ENCODE peak calls at places on chromosomes 7 and 10, in five cellular contexts. G, D, B, E and S are unnamed samples.

GRCh38 chr7:74332373-74333176 is 43.4 kb downstream of the CLIP2 start:
- DNase-seq in G (no peak), D (no peak), B (no peak), E (no peak), S (no peak)

GRCh38 chr7:47488969-47489342 is 93.0 kb downstream of the TNS3 start:
- DNase-seq in G (no peak), D (no peak), B (no peak), E (no peak), S (no peak)

GRCh38 chr7:158033196-158033595 is 554.4 kb downstream of the PTPRN2 start:
- DNase-seq in G (no peak), D (no peak), B (no peak), E (no peak), S (no peak)

GRCh38 chr10:5234106-5234877 is 37.7 kb downstream of the AKR1C4 start:
- DNase-seq in G (no peak), D (no peak), B (no peak), E (peak), S (no peak)

GRCh38 chr10:63247771-63248170 is 114.6 kb downstream of the NRBF2 start:
- DNase-seq in G (no peak), D (no peak), B (no peak), E (no peak), S (no peak)

GRCh38 chr10:24446739-24447138 is 237.8 kb downstream of the KIAA1217 start:
- DNase-seq in G (no peak), D (no peak), B (no peak), E (no peak), S (no peak)

GRCh38 chr7:66957595-66958290 is 36.7 kb downstream of the TMEM248 start:
- DNase-seq in G (no peak), D (no peak), B (no peak), E (no peak), S (peak)

GRCh38 chr10:101716891-101717659 is 22.1 kb upstream of the FBXW4 start:
- DNase-seq in G (peak), D (no peak), B (no peak), E (no peak), S (no peak)

GRCh38 chr10:113905756-113906155 is 51.3 kb downstream of the NHLRC2 start:
- DNase-seq in G (no peak), D (no peak), B (no peak), E (no peak), S (no peak)

GRCh38 chr10:1257226-1257625 is 201.0 kb downstream of the WDR37 start:
- DNase-seq in G (no peak), D (no peak), B (no peak), E (no peak), S (no peak)

GRCh38 chr7:3533040-3533439 is 232.0 kb downstream of the SDK1 start:
- DNase-seq in G (no peak), D (no peak), B (no peak), E (no peak), S (no peak)

GRCh38 chr10:93180402-93181040 is 106.8 kb downstream of the CYP26A1 start:
- DNase-seq in G (no peak), D (no peak), B (no peak), E (peak), S (no peak)

GRCh38 chr10:124010563-124011131 is 82.8 kb downstream of the CHST15 start:
- DNase-seq in G (peak), D (no peak), B (no peak), E (no peak), S (peak)

GRCh38 chr10:87094373-87095240 is at the start of the genes GLUD1 and SHLD2:
- DNase-seq in G (peak), D (peak), B (peak), E (peak), S (peak)

GRCh38 chr7:25677595-25677994 is 449.3 kb upstream of the NPVF start:
- DNase-seq in G (no peak), D (no peak), B (no peak), E (no peak), S (no peak)

GRCh38 chr7:115338016-115338415 is 416.1 kb downstream of the MDFIC start:
- DNase-seq in G (no peak), D (no peak), B (no peak), E (no peak), S (no peak)

DNA sequence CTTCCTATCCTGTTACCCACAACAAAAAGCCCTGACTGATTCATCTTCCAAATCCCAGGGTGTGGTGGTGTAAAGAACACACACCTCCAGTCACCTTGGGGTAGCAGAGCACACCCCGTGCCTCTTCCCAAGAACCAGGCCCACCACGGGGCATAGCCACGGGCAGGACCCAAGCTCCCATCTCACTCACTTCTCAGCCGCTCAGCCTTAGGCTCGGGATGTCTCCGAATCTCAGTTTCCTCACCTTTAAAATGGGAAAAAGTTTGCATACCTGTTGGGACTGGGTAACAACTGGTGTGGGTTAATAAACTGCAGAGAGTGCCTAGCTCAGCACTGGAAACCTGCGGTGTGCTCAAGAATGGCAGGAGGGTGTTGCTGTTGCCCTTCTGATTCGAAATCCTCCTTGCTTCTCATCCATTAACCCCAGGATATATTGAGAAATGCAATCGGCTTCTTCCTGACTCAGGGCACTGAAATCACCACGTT is 138.9 kb downstream of the FGFR2 start:
- DNase-seq in G (no peak), D (no peak), B (no peak), E (no peak), S (no peak)
- TF ChIP-seq CTCF in G (no peak), D (no peak), B (no peak), E (no peak), S (no peak)

GRCh38 chr10:71766717-71767419 is 6.5 kb downstream of the VSIR start:
- DNase-seq in G (no peak), D (no peak), B (no peak), E (peak), S (no peak)
- TF ChIP-seq CTCF in G (no peak), D (no peak), B (no peak), E (no peak), S (no peak)

GRCh38 chr7:122258971-122259370 is 45.6 kb downstream of the FEZF1 start:
- DNase-seq in G (no peak), D (no peak), B (no peak), E (no peak), S (no peak)
- TF ChIP-seq CTCF in G (no peak), D (no peak), B (no peak), E (no peak), S (no peak)

DNA sequence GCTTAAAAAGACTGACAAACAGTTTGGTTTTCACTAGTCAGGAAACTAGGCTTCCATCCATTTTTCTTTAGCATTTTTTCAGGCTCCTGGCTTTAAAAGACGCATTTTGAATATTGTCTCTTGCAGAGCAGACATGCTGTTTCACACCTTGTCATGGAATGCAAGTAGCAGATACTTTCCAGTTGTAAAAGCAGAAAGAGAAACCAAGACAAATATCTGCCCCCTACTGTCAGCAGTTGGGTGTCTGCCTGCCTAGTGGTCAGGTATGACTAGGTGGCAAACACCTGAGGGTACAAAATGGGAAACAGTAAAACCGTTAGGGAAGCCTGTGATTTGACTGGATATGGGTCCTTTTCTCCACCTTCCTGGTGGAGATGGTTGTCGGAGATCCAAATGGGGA is 139.8 kb downstream of the CCDC71L start:
- DNase-seq in G (no peak), D (no peak), B (no peak), E (no peak), S (no peak)
- TF ChIP-seq CTCF in G (peak), D (no peak), B (no peak), E (no peak), S (no peak)

DNA sequence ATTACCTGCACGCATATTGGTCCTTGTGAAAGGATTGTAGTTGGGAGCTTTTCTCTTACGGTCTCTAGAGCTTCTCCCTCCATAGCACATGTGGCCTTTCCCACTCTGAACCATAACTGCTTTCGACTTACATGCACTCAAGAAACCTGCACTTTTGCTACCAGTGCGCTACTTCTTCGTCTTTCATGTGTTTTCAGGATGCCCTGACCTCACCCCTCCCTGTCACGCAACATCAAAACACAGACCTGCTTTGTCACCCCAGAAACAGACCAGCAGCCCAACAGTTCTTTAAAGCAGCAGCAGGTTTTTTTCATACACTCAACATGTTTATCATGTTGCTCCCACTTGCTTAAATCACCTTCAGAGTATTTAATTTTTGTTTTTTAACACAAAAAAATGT is 243.5 kb upstream of the TCF7L2 start:
- DNase-seq in G (peak), D (no peak), B (no peak), E (no peak), S (no peak)
- TF ChIP-seq CTCF in G (no peak), D (no peak), B (no peak), E (no peak), S (no peak)

DNA sequence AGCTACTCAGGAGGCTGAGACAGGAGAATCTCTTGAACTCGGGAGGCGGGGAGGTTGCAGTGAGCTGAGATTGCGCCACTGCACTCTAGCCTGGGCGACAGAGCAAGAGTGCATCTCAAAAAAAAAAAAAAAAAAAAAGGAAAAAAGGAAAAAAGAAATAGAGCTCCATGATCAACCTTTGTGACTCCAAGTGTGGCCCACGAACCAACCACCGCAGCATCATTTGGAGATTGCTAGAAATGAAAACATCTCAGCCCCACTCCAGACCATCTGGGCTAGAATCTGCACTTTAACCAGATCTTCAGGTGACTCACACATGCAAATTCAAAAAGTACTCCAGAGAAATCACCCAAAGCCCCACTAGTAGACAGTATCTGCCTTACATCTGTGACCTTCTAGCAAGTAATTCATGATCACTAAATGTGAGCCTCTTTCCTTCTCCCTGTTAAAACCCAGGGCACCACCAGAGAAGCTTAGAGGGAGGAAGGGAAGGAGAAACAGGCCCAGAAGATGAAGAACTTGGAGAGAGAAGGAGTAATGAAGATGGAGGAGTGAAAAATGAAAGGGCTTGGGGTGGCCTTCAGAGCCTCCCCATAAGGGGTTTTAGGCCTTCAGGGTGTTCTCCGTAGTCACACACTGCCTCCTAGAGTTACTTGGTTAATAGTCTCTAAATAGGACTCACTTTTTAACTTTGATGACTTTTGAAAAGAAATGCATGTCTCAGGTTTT is 94.1 kb downstream of the SLC37A3 start:
- DNase-seq in G (no peak), D (no peak), B (no peak), E (peak), S (no peak)
- TF ChIP-seq CTCF in G (peak), D (no peak), B (no peak), E (peak), S (no peak)

GRCh38 chr7:33421384-33421783 is 292.0 kb downstream of the BBS9 start:
- DNase-seq in G (no peak), D (no peak), B (no peak), E (no peak), S (no peak)

GRCh38 chr7:33425385-33425784 is 296.0 kb downstream of the BBS9 start:
- DNase-seq in G (no peak), D (no peak), B (no peak), E (no peak), S (peak)

GRCh38 chr7:33422825-33423645 is 293.7 kb downstream of the BBS9 start:
- DNase-seq in G (no peak), D (no peak), B (no peak), E (no peak), S (no peak)

GRCh38 chr7:33420311-33420710 is 290.9 kb downstream of the BBS9 start:
- DNase-seq in G (no peak), D (no peak), B (no peak), E (no peak), S (no peak)

DNA sequence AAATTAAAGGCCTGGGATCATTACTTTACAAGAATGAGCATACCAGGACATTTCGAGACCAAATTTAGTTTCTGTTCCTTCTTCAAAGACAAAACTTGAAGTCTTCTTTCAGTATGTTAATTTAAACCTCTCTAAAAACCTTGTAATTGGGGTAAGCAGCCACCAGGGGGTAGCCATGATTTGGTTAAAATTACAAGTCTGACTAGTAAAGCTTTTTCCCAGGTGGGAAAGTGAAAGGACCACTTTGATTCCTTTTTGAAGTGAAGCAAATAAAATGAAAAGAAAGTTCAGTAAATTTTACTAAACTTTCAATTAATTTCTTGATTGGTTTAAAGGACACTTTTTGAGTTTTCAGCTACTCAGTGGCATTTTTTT is 294.3 kb downstream of the BBS9 start:
- DNase-seq in G (peak), D (no peak), B (no peak), E (no peak), S (no peak)
- TF ChIP-seq CTCF in G (peak), D (peak), B (peak), E (no peak), S (peak)

GRCh38 chr10:80459047-80459865 is 5.1 kb downstream of the TSPAN14 start:
- DNase-seq in G (no peak), D (peak), B (no peak), E (peak), S (no peak)
- TF ChIP-seq CTCF in G (peak), D (no peak), B (no peak), E (no peak), S (no peak)